ENCODE peak calls at places on chromosome 15, in four cellular contexts. A is SJSA1, R is pancreas, L is aorta. E is an unnamed sample.
A peak's percentile ranks its signal among the peaks of the same experiment; 100 is the strongest.

GRCh38 chr15:39756806-39757522 is 25.7 kb downstream of the FSIP1 start:
- DNase-seq in A (peak; percentile 44), R (no peak), L (no peak), E (no peak)

GRCh38 chr15:74889390-74889881 is 406 bp upstream of the MPI start:
- DNase-seq in A (no peak), R (no peak), L (peak; percentile 82), E (peak; percentile 53)

GRCh38 chr15:31338879-31339557 is 12.4 kb downstream of the KLF13 start:
- DNase-seq in A (peak; percentile 95), R (peak; percentile 66), L (peak; percentile 81), E (peak; percentile 80)

GRCh38 chr15:72112805-72113204 is 5.1 kb downstream of the MYO9A start:
- DNase-seq in A (no peak), R (no peak), L (no peak), E (no peak)

GRCh38 chr15:75869446-75869845 is 26.2 kb downstream of the UBE2Q2 start:
- DNase-seq in A (no peak), R (no peak), L (no peak), E (no peak)

GRCh38 chr15:89018235-89018634 is 70.0 kb upstream of the ABHD2 start:
- DNase-seq in A (no peak), R (no peak), L (peak; percentile 90), E (peak; percentile 79)

GRCh38 chr15:55348281-55348778 is 29.3 kb downstream of the PIGB start:
- DNase-seq in A (no peak), R (no peak), L (no peak), E (no peak)

GRCh38 chr15:55799287-55800212 is 56.6 kb upstream of the PRTG start:
- DNase-seq in A (no peak), R (no peak), L (no peak), E (peak; percentile 52)

GRCh38 chr15:39582977-39583585 is 2.2 kb downstream of the THBS1 start:
- DNase-seq in A (peak; percentile 34), R (no peak), L (no peak), E (no peak)

GRCh38 chr15:39625856-39626255 is 45.0 kb downstream of the THBS1 start:
- DNase-seq in A (no peak), R (no peak), L (no peak), E (no peak)

GRCh38 chr15:33670567-33670966 is 297.7 kb upstream of the CHRM5 start:
- DNase-seq in A (no peak), R (no peak), L (no peak), E (no peak)

GRCh38 chr15:71730277-71731144 is 79.8 kb upstream of the NR2E3 start:
- DNase-seq in A (peak; percentile 69), R (no peak), L (no peak), E (peak; percentile 28)

GRCh38 chr15:86653344-86654192 is 573.9 kb downstream of the AGBL1 start:
- DNase-seq in A (no peak), R (no peak), L (no peak), E (no peak)

GRCh38 chr15:61364871-61365270 is 135.8 kb upstream of the RORA start:
- DNase-seq in A (no peak), R (no peak), L (no peak), E (no peak)

GRCh38 chr15:70483513-70483912 is 279.8 kb downstream of the UACA start:
- DNase-seq in A (no peak), R (no peak), L (no peak), E (no peak)

GRCh38 chr15:71325461-71325860 is 210.2 kb downstream of the THSD4 start:
- DNase-seq in A (peak; percentile 62), R (no peak), L (no peak), E (no peak)

GRCh38 chr15:86588413-86588812 is 508.7 kb downstream of the AGBL1 start:
- DNase-seq in A (no peak), R (no peak), L (no peak), E (no peak)

GRCh38 chr15:58771621-58772235 is 626 bp downstream of the MINDY2 start:
- DNase-seq in A (no peak), R (peak; percentile 45), L (peak; percentile 85), E (peak; percentile 34)

GRCh38 chr15:60408438-60409105 is 10.8 kb upstream of the ANXA2 start:
- DNase-seq in A (no peak), R (no peak), L (no peak), E (no peak)

GRCh38 chr15:53128652-53129051 is 338.5 kb upstream of the ONECUT1 start:
- DNase-seq in A (no peak), R (no peak), L (no peak), E (no peak)

GRCh38 chr15:90154861-90155626 is 46.1 kb upstream of the SEMA4B start:
- DNase-seq in A (peak; percentile 82), R (peak; percentile 74), L (no peak), E (peak; percentile 89)

GRCh38 chr15:65466901-65467300 is 44.2 kb upstream of the IGDCC4 start:
- DNase-seq in A (no peak), R (no peak), L (no peak), E (no peak)

GRCh38 chr15:27686376-27686775 is 412.7 kb downstream of the OCA2 start:
- DNase-seq in A (no peak), R (no peak), L (no peak), E (no peak)

GRCh38 chr15:59298255-59298856 is 74.3 kb downstream of the MYO1E start:
- DNase-seq in A (no peak), R (no peak), L (no peak), E (no peak)

GRCh38 chr15:45187894-45188830 is at the start of gene SHF:
- DNase-seq in A (peak; percentile 34), R (peak; percentile 39), L (peak; percentile 86), E (no peak)

GRCh38 chr15:59997070-59997701 is 6.9 kb upstream of the FOXB1 start:
- DNase-seq in A (peak; percentile 43), R (peak; percentile 16), L (no peak), E (no peak)

GRCh38 chr15:75347222-75348033 is 589 bp downstream of the NEIL1 start:
- DNase-seq in A (no peak), R (peak; percentile 75), L (peak; percentile 89), E (no peak)

GRCh38 chr15:91956026-91956723 is 102.7 kb downstream of the SLCO3A1 start:
- DNase-seq in A (no peak), R (no peak), L (no peak), E (peak; percentile 44)

GRCh38 chr15:80587816-80588456 is 107.2 kb upstream of the ABHD17C start:
- DNase-seq in A (peak; percentile 12), R (no peak), L (no peak), E (no peak)

GRCh38 chr15:84915011-84915958 is 30.8 kb downstream of the SLC28A1 start:
- DNase-seq in A (no peak), R (peak; percentile 63), L (peak; percentile 89), E (peak; percentile 56)

GRCh38 chr15:34896183-34896582 is 73.4 kb downstream of the AQR start:
- DNase-seq in A (no peak), R (no peak), L (no peak), E (no peak)
- H3K36me3 ChIP-seq in A (peaks cover 63% of the 10 kb centered on the region), R (peaks cover 3% of the 10 kb centered on the region), L (peaks cover 8% of the 10 kb centered on the region), E (peaks cover 59% of the 10 kb centered on the region)

GRCh38 chr15:94937243-94937642 is 705.9 kb downstream of the MCTP2 start:
- DNase-seq in A (no peak), R (no peak), L (no peak), E (no peak)
- H3K9me3 ChIP-seq in A (no peaks in the 10 kb centered on the region), R (no peaks in the 10 kb centered on the region), L (no peaks in the 10 kb centered on the region), E (peaks cover 3% of the 10 kb centered on the region)

GRCh38 chr15:48465410-48465809 is 134.2 kb downstream of the DUT start:
- DNase-seq in A (no peak), R (no peak), L (no peak), E (no peak)
- H3K36me3 ChIP-seq in A (peaks cover 95% of the 10 kb centered on the region), R (no peaks in the 10 kb centered on the region), L (peaks cover 19% of the 10 kb centered on the region), E (peaks cover 97% of the 10 kb centered on the region)

GRCh38 chr15:42314818-42315217 is 41.6 kb upstream of the TMEM87A start:
- DNase-seq in A (no peak), R (no peak), L (no peak), E (no peak)
- H3K9me3 ChIP-seq in A (no peaks in the 10 kb centered on the region), R (no peaks in the 10 kb centered on the region), L (no peaks in the 10 kb centered on the region), E (no peaks in the 10 kb centered on the region)

GRCh38 chr15:101062471-101063171 is 143.5 kb downstream of the LRRK1 start:
- DNase-seq in A (no peak), R (no peak), L (no peak), E (no peak)
- H3K36me3 ChIP-seq in A (peaks cover 15% of the 10 kb centered on the region), R (no peaks in the 10 kb centered on the region), L (no peaks in the 10 kb centered on the region), E (peaks cover 77% of the 10 kb centered on the region)

GRCh38 chr15:95227235-95227634 is 995.9 kb downstream of the MCTP2 start:
- DNase-seq in A (no peak), R (no peak), L (no peak), E (no peak)

GRCh38 chr15:95226835-95227234 is 995.5 kb downstream of the MCTP2 start:
- DNase-seq in A (no peak), R (no peak), L (no peak), E (no peak)
- H3K9me3 ChIP-seq in A (no peaks in the 10 kb centered on the region), R (no peaks in the 10 kb centered on the region), L (peaks cover 2% of the 10 kb centered on the region), E (peaks cover 10% of the 10 kb centered on the region)

GRCh38 chr15:78904599-78905358 is 32.1 kb downstream of the MORF4L1 start:
- DNase-seq in A (no peak), R (no peak), L (no peak), E (no peak)

GRCh38 chr15:78907577-78907976 is 34.9 kb downstream of the MORF4L1 start:
- DNase-seq in A (no peak), R (no peak), L (no peak), E (no peak)

GRCh38 chr15:78909160-78909695 is 35.6 kb downstream of the CTSH start:
- DNase-seq in A (no peak), R (no peak), L (no peak), E (no peak)

GRCh38 chr15:78909791-78910228 is 35.0 kb downstream of the CTSH start:
- DNase-seq in A (peak; percentile 27), R (no peak), L (no peak), E (no peak)

DNA sequence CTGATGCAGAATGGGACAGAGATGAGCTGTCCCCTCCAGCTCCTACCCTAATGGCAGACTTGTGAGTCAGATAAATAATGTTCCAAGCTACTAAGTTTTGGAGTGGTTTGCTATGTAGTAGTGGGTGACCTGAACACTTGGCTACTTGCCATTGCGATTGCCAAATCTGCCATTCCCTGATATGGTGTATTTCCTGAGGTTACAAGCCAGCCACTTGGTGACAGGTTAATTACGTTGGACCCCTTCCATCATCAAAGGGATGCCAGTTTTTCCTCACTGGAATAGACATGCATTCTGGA is 33.6 kb downstream of the MORF4L1 start:
- DNase-seq in A (no peak), R (no peak), L (no peak), E (peak; percentile 28)
- H3K36me3 ChIP-seq in A (peaks cover 94% of the 10 kb centered on the region), R (peaks cover 3% of the 10 kb centered on the region), L (peaks cover 4% of the 10 kb centered on the region), E (peaks cover 93% of the 10 kb centered on the region)

E was measured in MG63.